ENCODE peak calls at places on chromosomes 7 and 10, in six cellular contexts. S is NCI-H2081; T is renal cortical epithelial cell; O is Daoy; M is PC-3; H is CD8-positive, alpha-beta T cell. L is an unnamed sample.

GRCh38 chr7:46775020-46775419 is 806.9 kb downstream of the TNS3 start:
- DNase-seq in S (no peak), O (no peak), M (no peak), H (no peak), T (no peak), L (no peak)

GRCh38 chr7:76303829-76304505 is 1.5 kb downstream of the HSPB1 start:
- DNase-seq in H (no peak), O (peak; percentile 57), T (peak; percentile 57), S (peak; percentile 56), M (peak; percentile 66), L (peak; percentile 35)

GRCh38 chr10:132397036-132397541 is at the start of gene PWWP2B:
- DNase-seq in H (peak; percentile 68), M (peak; percentile 19), O (peak; percentile 25), S (peak; percentile 2), T (no peak), L (no peak)

GRCh38 chr7:52273685-52274610 is 761.5 kb upstream of the POM121L12 start:
- DNase-seq in M (no peak), O (no peak), H (no peak), S (no peak), T (no peak), L (no peak)

GRCh38 chr7:31763548-31763947 is 76.5 kb downstream of the PPP1R17 start:
- DNase-seq in T (no peak), O (no peak), M (no peak), H (no peak), S (no peak), L (no peak)

GRCh38 chr7:5997210-5997808 is 11.5 kb downstream of the PMS2 start:
- DNase-seq in M (peak; percentile 72), S (peak; percentile 60), O (peak; percentile 55), T (peak; percentile 53), H (peak; percentile 59), L (peak; percentile 81)

GRCh38 chr7:100686201-100686821 is 7.7 kb downstream of the GIGYF1 start:
- DNase-seq in M (no peak), O (no peak), T (no peak), H (no peak), S (no peak), L (no peak)

GRCh38 chr7:95545007-95545615 is 51.2 kb downstream of the PDK4 start:
- DNase-seq in S (peak; percentile 15), O (peak; percentile 36), T (peak; percentile 89), H (no peak), M (peak; percentile 71), L (peak; percentile 75)

GRCh38 chr10:7303067-7303629 is 107.7 kb downstream of the SFMBT2 start:
- DNase-seq in M (no peak), T (no peak), H (no peak), O (no peak), S (no peak), L (no peak)

GRCh38 chr10:44974628-44975431 is 3.8 kb downstream of the DEPP1 start:
- DNase-seq in S (no peak), M (peak; percentile 74), H (peak; percentile 44), T (no peak), O (peak; percentile 64), L (peak; percentile 70)

GRCh38 chr10:44647877-44648542 is 263.1 kb upstream of the CXCL12 start:
- DNase-seq in S (no peak), M (no peak), O (peak; percentile 12), H (no peak), T (peak; percentile 95), L (no peak)

GRCh38 chr10:126073606-126074005 is 177.2 kb downstream of the FANK1 start:
- DNase-seq in T (no peak), S (no peak), O (no peak), M (peak; percentile 52), H (no peak), L (no peak)